ENCODE peak calls at places on chromosome 4, in four cellular contexts. H is HepG2, Y is K562, G is GM12891. T is an unnamed sample.

GRCh38 chr4:74437866-74438265 is 7.1 kb upstream of the AREG start:
- DNase-seq in G (no peak), Y (no peak), H (no peak), T (no peak)

GRCh38 chr4:183142566-183143545 is 43.8 kb downstream of the WWC2 start:
- DNase-seq in H (no peak), G (no peak), Y (no peak), T (no peak)

GRCh38 chr4:56750231-56750630 is 69.1 kb upstream of the HOPX start:
- DNase-seq in G (no peak), H (no peak), Y (no peak), T (no peak)

GRCh38 chr4:168432419-168433146 is 47.7 kb downstream of the DDX60L start:
- DNase-seq in Y (no peak), H (no peak), G (no peak), T (no peak)

GRCh38 chr4:7535094-7535493 is 100.4 kb upstream of the PSAPL1 start:
- DNase-seq in Y (no peak), G (no peak), H (no peak), T (no peak)

GRCh38 chr4:74397748-74398426 is 32.9 kb downstream of the EREG start:
- DNase-seq in H (no peak), Y (no peak), G (no peak), T (no peak)

GRCh38 chr4:22607382-22607781 is 85.4 kb upstream of the GBA3 start:
- DNase-seq in Y (no peak), H (peak), G (no peak), T (no peak)

GRCh38 chr4:1850276-1850675 is 5.7 kb downstream of the LETM1 start:
- DNase-seq in Y (no peak), H (no peak), G (no peak), T (no peak)

GRCh38 chr4:1199556-1200331 is 27.4 kb upstream of the SPON2 start:
- DNase-seq in H (no peak), Y (no peak), G (no peak), T (peak)

GRCh38 chr4:102478186-102478585 is 23.0 kb upstream of the NFKB1 start:
- DNase-seq in Y (peak), H (peak), G (no peak), T (no peak)

GRCh38 chr4:127533028-127533700 is 99.6 kb upstream of the INTU start:
- DNase-seq in H (no peak), G (no peak), Y (no peak), T (no peak)

GRCh38 chr4:180669637-180670036 is 1573.6 kb upstream of the TENM3 start:
- DNase-seq in H (no peak), G (no peak), Y (no peak), T (no peak)

GRCh38 chr4:105632599-105632998 is 75.9 kb downstream of the INTS12 start:
- DNase-seq in Y (no peak), G (no peak), H (no peak), T (no peak)

GRCh38 chr4:185817403-185817818 is 5.4 kb upstream of the SORBS2 start:
- DNase-seq in Y (no peak), H (peak), G (no peak), T (no peak)

GRCh38 chr4:176350671-176351070 is 30.9 kb downstream of the SPCS3 start:
- DNase-seq in Y (no peak), G (no peak), H (no peak), T (no peak)

GRCh38 chr4:80926446-80926845 is 104.1 kb upstream of the BMP3 start:
- DNase-seq in Y (no peak), H (no peak), G (no peak), T (no peak)

GRCh38 chr4:82084747-82085146 is 289.0 kb downstream of the HNRNPD start:
- DNase-seq in H (no peak), Y (no peak), G (no peak), T (no peak)

GRCh38 chr4:82090717-82091116 is 283.1 kb downstream of the HNRNPD start:
- DNase-seq in G (no peak), Y (no peak), H (no peak), T (no peak)
- TF ChIP-seq POLR2AphosphoS5 in G (no peak), Y (no peak), H (no peak), T (no peak)

DNA sequence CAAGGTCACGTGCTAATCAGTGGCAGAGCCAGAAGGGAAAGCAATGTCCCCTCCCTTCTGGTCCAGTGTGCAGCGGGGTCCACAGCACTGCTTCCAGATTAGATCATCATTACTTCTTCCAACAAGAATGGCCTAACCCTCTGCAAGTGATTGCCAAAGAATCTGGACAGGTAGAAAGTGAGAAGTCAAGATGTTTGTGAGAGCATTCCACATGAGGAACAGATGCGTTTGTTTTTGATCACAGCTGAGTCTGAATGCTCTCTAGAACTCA is 147.7 kb downstream of the SHROOM3 start:
- DNase-seq in Y (no peak), G (no peak), H (no peak), T (no peak)
- TF ChIP-seq TAF1 in Y (no peak), G (no peak), H (no peak), T (no peak)

GRCh38 chr4:112637552-112637866 is 566 bp downstream of the LARP7 start:
- DNase-seq in Y (no peak), H (no peak), G (no peak), T (no peak)
- TF ChIP-seq POLR2AphosphoS5 in Y (no peak), H (peak), G (no peak), T (no peak)

DNA sequence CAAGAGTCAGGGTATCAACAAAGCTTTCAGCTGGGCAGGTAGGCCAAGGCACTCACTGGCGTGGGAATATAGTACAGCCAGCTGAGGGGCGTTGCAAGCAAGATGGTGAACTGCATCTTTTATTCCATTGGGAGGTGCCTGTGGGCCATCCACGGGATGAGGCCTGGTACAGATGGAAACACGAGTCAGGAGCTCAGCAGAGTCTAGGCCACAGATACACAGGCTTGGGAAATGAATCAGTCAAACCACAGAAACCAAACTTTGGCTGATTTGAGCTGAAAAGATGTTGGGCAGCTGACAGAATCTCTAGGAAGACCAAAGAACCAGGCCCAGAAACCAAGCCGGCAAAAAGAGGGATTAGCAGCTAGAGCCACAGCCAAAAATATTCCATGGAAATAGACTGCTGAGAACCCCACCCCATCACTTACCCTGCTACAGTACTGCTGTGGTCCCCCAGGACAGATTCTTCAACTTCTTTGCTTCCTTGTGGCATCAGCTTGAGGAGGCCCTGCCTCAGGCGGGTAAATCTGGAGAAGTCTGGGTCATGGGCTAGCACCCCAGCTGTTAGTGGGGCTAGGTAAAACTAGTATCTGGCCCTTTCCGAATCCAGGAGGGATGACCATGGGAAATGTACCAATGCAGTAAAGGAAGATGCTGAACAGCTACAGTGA is 75.4 kb downstream of the TMEM131L start:
- DNase-seq in Y (no peak), G (no peak), H (no peak), T (no peak)
- TF ChIP-seq TAF1 in Y (no peak), G (no peak), H (no peak), T (no peak)

DNA sequence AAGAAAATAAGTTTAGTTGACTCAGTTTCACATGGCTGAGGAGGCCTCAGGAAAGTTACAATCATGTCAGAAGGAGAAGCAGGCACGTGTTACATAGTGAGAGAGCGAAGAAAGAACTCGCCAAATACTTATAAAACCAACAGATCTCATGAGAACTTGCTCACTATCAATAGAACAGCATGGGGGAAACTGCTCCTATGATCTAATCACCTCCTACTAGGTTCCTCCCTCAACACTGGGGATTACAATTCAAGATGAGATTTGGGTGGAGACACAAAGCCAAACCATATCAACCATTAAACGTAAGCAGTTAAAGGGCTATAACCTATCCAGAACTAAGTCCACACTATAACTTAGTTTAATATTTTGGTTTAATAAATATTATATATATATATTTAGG is 113.8 kb upstream of the ADGRL3 start:
- DNase-seq in H (no peak), G (no peak), Y (no peak), T (no peak)
- TF ChIP-seq POLR2AphosphoS5 in H (no peak), G (no peak), Y (no peak), T (no peak)

GRCh38 chr4:83604315-83604714 is 68.4 kb downstream of the GPAT3 start:
- DNase-seq in Y (no peak), H (no peak), G (no peak), T (no peak)

GRCh38 chr4:83603130-83603529 is 67.2 kb downstream of the GPAT3 start:
- DNase-seq in H (no peak), G (no peak), Y (no peak), T (no peak)

DNA sequence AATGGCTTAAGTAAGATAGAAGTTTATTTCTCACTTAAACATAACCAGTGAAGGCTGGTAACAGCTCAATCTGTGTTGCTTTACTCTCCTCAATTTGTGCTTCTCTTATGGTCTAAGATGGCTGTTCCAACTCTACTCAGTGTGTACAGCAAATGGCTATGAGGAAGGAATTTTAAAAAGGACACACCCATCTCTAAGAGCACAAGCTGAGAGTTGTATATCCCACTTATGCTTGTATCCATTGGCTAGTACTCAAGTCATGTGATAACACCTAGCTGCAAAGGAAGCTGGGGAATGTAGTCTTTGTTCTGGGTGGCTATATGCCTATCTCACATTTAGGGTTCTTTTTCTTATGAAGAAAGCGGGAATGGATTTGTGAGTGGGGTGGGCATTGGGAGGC is 63.3 kb downstream of the GPAT3 start:
- DNase-seq in Y (peak), G (no peak), H (peak), T (no peak)
- TF ChIP-seq TAF1 in Y (no peak), G (no peak), H (no peak), T (no peak)

GRCh38 chr4:24794111-24794860 is 1.1 kb upstream of the SOD3 start:
- DNase-seq in G (no peak), H (no peak), Y (no peak), T (no peak)

GRCh38 chr4:24795666-24796381 is 451 bp downstream of the SOD3 start:
- DNase-seq in H (no peak), Y (no peak), G (no peak), T (no peak)

GRCh38 chr4:24793219-24794005 is 2.0 kb upstream of the SOD3 start:
- DNase-seq in G (no peak), H (peak), Y (peak), T (no peak)

GRCh38 chr4:24796632-24797031 is 1.3 kb downstream of the SOD3 start:
- DNase-seq in H (no peak), G (no peak), Y (no peak), T (no peak)

DNA sequence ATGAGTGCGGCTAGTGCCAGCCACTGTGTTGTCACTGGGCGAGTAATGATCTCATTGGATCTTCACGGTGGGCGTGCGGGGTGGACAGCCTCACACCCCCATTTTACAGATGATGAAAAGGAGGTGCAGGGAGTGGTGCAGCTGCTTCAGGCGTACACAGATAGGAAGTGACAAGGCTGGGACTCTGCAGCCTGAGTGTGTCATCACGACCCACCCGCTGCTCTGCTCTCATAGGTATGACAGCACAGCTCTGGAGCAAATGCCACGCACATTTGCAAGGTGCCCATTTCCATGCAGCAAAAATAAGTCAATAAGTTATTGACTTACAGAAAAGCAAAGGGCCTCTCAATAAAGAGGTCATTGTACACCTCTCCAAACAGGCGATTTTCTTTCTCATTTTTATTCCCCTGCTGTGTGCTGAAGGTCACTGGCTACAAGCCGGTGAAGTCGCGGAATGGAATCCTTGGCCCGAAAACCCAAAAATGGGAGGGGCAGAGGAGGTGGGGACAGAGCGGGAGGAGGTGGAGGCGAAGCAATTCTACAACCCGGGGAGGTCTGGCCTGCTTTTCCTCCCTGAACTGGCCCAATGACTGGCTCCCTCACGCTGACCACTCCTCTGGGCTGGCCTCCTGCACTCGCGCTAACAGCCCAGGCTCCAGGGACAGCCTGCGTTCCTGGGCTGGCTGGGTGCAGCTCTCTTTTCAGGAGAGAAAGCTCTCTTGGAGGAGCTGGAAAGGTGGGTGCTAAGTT is at the start of gene SOD3:
- DNase-seq in Y (peak), H (peak), G (no peak), T (no peak)
- TF ChIP-seq POLR2AphosphoS5 in Y (no peak), H (no peak), G (no peak), T (no peak)

GRCh38 chr4:148007303-148007702 is 275.4 kb downstream of the ARHGAP10 start:
- DNase-seq in Y (peak), G (no peak), H (no peak), T (no peak)
- TF ChIP-seq TAF1 in Y (no peak), G (no peak), H (no peak), T (no peak)

DNA sequence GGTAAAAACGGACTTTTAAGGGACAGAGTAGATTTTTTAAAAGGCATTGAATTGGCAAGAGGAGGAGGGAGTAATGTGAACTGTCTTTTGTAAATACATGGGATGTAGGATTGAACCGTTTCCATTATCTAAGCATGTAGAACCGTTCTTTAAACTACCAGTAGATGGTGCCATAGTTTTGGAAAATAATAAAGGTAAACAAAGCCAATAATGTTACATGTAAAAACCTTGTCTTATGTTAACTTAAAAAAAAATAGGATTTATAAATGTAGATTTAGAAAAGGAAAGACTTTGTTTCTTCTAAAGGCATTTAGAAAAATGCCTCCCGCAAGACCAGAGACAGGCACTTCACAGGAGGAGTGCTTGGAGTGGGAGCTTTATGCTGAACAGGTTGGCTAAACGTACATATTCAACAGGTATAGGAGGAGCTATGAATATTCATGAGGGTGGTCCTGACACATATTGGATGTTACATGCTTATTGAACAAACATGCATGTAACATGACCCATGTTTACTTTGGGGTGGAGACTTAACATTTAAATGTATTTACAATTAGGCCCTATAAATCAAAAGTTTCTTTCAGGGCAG is 45.5 kb upstream of the FAM241A start:
- DNase-seq in Y (peak), H (peak), G (no peak), T (no peak)
- TF ChIP-seq POLR2AphosphoS5 in Y (no peak), H (no peak), G (no peak), T (no peak)

DNA sequence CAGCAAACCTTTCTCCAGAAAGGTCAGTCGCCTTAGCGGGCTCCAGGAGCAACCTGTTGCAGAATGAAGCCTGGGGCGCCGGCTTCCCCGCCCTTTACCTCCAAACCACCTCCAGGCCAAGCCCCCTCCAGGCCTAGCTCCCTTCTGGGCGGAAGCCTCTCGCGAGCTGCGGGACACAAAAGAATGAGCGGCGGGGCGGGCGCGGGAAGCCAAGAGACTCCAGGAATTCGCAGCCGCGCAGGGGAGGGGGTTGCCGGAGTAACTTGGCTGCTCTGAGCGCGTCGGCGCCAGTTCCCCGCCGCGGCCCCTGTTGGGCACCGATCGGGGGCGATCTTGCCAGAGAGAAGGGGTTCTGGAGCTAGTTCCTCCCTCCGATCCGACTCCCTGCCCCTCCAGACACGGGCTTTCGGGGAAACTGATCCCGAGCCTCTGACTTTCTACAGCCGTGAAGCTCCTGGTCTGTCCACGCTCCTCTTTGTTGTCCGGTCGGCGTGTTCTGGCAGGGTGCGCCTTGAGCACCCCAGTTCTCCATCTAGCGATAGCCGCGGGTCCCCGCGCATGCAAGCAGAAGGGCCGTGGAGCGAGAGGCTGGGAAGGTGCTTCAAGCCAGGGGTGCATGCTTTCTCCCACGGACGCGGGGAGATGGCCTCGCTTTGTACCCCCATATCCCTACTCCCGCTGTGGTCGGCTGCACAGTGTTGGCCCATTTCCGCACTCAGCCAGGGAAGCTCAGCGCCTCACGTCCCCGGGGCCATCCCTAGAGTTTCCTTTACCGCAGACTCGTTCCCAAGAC is 1.2 kb downstream of the PROM1 start:
- DNase-seq in H (peak), Y (no peak), G (no peak), T (peak)
- TF ChIP-seq TAF1 in H (no peak), Y (no peak), G (no peak), T (no peak)